ENCODE peak calls at places on chromosomes 5 and 9, in four cellular contexts. L, D, K and F are unnamed samples.

GRCh38 chr9:113933671-113934070 is 57.6 kb downstream of the ZNF618 start:
- DNase-seq in L (no peak), D (no peak), K (no peak), F (no peak)

GRCh38 chr9:112647596-112647995 is 70.3 kb downstream of the INIP start:
- DNase-seq in L (no peak), D (peak), K (no peak), F (no peak)

GRCh38 chr9:117763314-117763713 is 59.1 kb downstream of the TLR4 start:
- DNase-seq in L (no peak), D (peak), K (peak), F (no peak)

GRCh38 chr9:87193925-87194380 is 246.6 kb upstream of the GAS1 start:
- DNase-seq in L (no peak), D (peak), K (peak), F (no peak)

GRCh38 chr5:5014836-5015235 is 125.3 kb upstream of the ADAMTS16 start:
- DNase-seq in L (no peak), D (no peak), K (peak), F (no peak)

GRCh38 chr5:601771-602465 is 10.2 kb upstream of the CEP72 start:
- DNase-seq in L (no peak), D (no peak), K (no peak), F (peak)

GRCh38 chr5:140591747-140592372 is 27.2 kb downstream of the SLC35A4 start:
- DNase-seq in L (no peak), D (peak), K (peak), F (no peak)

GRCh38 chr5:38164776-38165399 is 93.5 kb upstream of the EGFLAM start:
- DNase-seq in L (no peak), D (no peak), K (no peak), F (no peak)

GRCh38 chr5:134133213-134133994 is 18.9 kb downstream of the TCF7 start:
- DNase-seq in L (peak), D (no peak), K (no peak), F (peak)

GRCh38 chr9:83933804-83934203 is 12.6 kb upstream of the KIF27 start:
- DNase-seq in L (no peak), D (peak), K (peak), F (no peak)

GRCh38 chr5:38148021-38148625 is 110.2 kb upstream of the EGFLAM start:
- DNase-seq in L (no peak), D (no peak), K (no peak), F (no peak)

GRCh38 chr5:39891376-39891775 is 466.6 kb upstream of the DAB2 start:
- DNase-seq in L (no peak), D (no peak), K (peak), F (no peak)

GRCh38 chr5:38330207-38330606 is 71.8 kb downstream of the EGFLAM start:
- DNase-seq in L (no peak), D (no peak), K (no peak), F (no peak)

GRCh38 chr5:111254613-111255012 is 30.4 kb downstream of the CAMK4 start:
- DNase-seq in L (no peak), D (no peak), K (peak), F (no peak)

GRCh38 chr5:172848419-172848818 is 14.4 kb downstream of the ERGIC1 start:
- DNase-seq in L (no peak), D (no peak), K (no peak), F (no peak)

GRCh38 chr9:89477811-89478583 is 19.9 kb downstream of the SEMA4D start:
- DNase-seq in L (no peak), D (peak), K (peak), F (no peak)

GRCh38 chr5:134195666-134196065 is 18.9 kb upstream of the SKP1 start:
- DNase-seq in L (no peak), D (no peak), K (no peak), F (no peak)

GRCh38 chr9:133715866-133716563 is 22.1 kb downstream of the SARDH start:
- DNase-seq in L (peak), D (peak), K (no peak), F (peak)

GRCh38 chr5:109844695-109845094 is 155.0 kb downstream of the MAN2A1 start:
- DNase-seq in L (no peak), D (peak), K (peak), F (no peak)

GRCh38 chr5:170483701-170484458 is 19.9 kb upstream of the KCNIP1 start:
- DNase-seq in L (no peak), D (no peak), K (no peak), F (no peak)

GRCh38 chr9:101486693-101487442 is 46.8 kb upstream of the RNF20 start:
- DNase-seq in L (peak), D (peak), K (peak), F (peak)

GRCh38 chr9:135379540-135380267 is 99.9 kb upstream of the PPP1R26 start:
- DNase-seq in L (no peak), D (no peak), K (no peak), F (no peak)

GRCh38 chr9:135375001-135375400 is 104.6 kb upstream of the PPP1R26 start:
- DNase-seq in L (no peak), D (no peak), K (no peak), F (no peak)

GRCh38 chr9:135377431-135377830 is 102.2 kb upstream of the PPP1R26 start:
- DNase-seq in L (no peak), D (no peak), K (no peak), F (no peak)

GRCh38 chr9:135378751-135379150 is 100.8 kb upstream of the PPP1R26 start:
- DNase-seq in L (no peak), D (no peak), K (no peak), F (no peak)

GRCh38 chr9:135376511-135377173 is 102.9 kb upstream of the PPP1R26 start:
- DNase-seq in L (no peak), D (no peak), K (peak), F (no peak)
- TF ChIP-seq CTCF in L (no peak), D (no peak), K (no peak), F (peak)

DNA sequence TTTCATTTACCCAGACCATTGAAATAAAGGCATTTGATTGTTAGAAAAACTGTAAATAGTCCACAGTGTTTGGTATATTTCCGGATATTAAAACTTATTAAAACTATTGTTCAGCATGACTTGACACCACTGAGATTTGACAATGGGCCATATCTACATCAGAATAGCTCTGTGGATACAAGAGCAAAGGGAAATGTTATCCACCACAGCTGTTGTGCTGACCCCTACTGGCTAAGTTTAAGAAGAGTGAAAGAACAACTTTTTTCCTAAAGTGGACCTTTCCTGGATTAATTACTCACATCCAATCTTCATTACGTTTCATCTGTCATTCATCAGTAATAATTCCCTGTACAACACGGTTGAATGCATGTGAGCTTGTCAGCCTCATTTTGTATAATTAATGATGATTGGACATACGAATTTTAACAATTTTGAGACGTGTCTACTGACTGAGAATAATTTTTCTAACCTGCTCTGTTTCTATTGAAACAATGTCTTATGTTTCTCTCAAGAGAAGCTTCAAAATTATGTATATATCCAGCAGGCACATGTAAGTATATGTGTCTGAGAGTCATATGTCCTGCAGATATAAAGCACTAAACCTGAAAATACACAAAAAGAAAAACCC is 1952.5 kb downstream of the MAT2B start:
- DNase-seq in L (no peak), D (peak), K (peak), F (no peak)
- TF ChIP-seq CTCF in L (peak), D (peak), K (peak), F (peak)

GRCh38 chr9:124766815-124767554 is 4.1 kb downstream of the NR6A1 start:
- DNase-seq in L (no peak), D (no peak), K (no peak), F (no peak)
- TF ChIP-seq CTCF in L (no peak), D (peak), K (no peak), F (peak)

DNA sequence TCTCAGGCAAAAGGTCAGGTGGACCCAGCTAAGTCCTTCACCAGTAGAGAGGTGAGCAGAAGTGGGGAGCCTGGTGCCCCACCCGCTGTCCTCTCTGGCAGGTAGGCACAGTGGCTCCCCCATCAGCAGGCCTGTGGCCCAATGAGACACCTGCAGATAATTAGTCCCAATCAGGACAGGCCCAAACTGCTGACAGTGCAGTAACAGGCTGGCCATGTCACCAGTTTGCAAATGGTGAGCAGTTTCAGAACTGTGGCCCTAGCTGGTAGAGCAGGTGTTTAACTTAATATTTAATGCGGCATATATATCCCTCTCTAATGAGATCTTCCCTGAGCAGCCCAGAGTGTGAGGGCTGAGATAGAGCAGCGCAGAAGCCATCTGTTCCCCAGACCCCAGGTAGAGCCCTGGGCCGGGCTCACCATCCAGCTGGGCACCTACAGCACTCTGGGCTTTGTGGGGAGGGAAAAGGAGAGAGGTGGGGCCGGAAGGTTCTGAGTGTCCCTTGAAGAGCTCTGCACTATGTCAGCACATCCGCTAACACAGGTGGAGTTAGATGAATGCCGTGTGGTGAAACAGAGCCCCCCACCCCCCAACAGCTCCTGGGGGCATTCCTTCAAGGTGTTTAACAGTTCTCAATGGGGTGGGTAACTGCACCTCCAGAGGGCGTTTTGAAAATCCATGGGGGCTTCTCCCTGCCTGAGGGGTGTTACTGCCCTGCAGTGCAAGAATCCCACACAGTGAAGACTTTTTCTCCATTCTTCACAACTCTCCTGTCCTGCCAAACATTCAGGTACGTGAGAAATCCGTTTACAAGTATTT is 120.5 kb downstream of the PAX5 start:
- DNase-seq in L (no peak), D (no peak), K (no peak), F (no peak)
- TF ChIP-seq CTCF in L (no peak), D (peak), K (no peak), F (peak)

GRCh38 chr5:117590944-117591343 is 1016.3 kb upstream of the SEMA6A start:
- DNase-seq in L (no peak), D (peak), K (no peak), F (no peak)
- TF ChIP-seq CTCF in L (peak), D (peak), K (no peak), F (peak)

GRCh38 chr5:180491496-180491895 is 2.7 kb upstream of the CNOT6 start:
- DNase-seq in L (no peak), D (no peak), K (no peak), F (peak)
- TF ChIP-seq CTCF in L (no peak), D (no peak), K (no peak), F (no peak)

GRCh38 chr5:94613583-94613982 is 4.8 kb downstream of the KIAA0825 start:
- DNase-seq in L (no peak), D (peak), K (peak), F (no peak)
- TF ChIP-seq CTCF in L (no peak), D (peak), K (no peak), F (peak)

DNA sequence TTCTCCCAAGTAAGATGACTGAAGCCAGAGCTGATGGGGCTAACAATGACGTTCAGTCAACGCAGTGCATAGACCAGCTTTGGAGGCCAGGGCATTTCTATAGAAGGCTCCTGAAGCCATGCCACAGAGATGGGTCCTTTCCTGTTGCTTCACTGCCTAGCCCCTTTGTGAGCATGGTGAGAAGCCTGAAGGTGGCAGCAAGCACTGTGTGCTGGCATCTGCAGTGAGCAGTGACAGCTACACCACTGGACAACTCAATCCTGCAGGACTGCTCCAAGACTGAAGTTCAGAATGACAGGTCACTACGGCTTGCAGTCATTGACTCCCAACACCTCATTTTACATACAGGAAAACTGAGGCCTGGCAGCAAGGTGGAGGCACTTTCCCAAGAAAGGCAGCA is 229.0 kb downstream of the TSSK1B start:
- DNase-seq in L (no peak), D (no peak), K (no peak), F (no peak)
- TF ChIP-seq CTCF in L (peak), D (peak), K (no peak), F (no peak)

GRCh38 chr5:136642976-136643375 is 277.6 kb upstream of the TRPC7 start:
- DNase-seq in L (no peak), D (no peak), K (no peak), F (no peak)

GRCh38 chr5:136639616-136640015 is 274.3 kb upstream of the TRPC7 start:
- DNase-seq in L (no peak), D (no peak), K (no peak), F (no peak)

GRCh38 chr5:136636001-136636400 is 270.7 kb upstream of the TRPC7 start:
- DNase-seq in L (no peak), D (no peak), K (no peak), F (no peak)

DNA sequence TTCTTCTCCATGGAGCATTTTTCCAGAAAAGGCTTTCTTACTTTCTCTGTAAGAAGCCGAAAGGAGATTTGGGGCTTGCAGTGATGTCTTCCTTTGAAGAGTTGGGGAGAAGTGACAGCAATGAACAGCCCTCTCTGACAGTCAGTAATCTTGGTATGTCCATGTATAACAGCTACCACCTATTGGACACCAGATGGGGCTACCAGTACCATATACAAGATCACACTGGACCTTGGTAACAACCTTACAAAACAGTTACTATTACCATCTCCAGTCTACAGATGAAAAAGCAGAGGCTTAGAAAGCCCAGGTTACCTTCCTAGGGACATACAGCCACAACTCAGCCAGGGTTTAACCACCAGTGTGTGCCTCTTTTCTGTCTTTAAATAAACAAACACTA is 272.7 kb upstream of the TRPC7 start:
- DNase-seq in L (no peak), D (peak), K (peak), F (no peak)
- TF ChIP-seq CTCF in L (no peak), D (peak), K (peak), F (peak)

DNA sequence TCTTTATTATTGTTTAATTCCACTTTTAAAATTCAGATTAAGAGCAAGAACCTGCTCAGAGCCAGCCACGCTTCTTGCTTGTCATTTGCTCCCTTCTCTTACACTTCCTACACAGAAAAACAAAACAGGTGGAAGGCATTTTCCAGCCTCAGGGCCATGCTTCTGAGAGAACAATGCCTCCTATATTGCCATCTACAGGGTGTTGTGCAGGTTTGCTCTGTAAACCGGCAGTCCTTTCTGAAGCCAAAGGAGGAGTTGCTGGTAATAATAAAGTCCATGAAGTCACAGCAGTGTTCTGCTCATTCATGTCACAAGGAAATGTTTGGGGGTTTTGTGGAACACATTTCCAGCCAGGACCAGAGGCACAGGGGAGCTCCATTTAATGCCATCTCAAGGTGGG is 16.1 kb upstream of the PRLR start:
- DNase-seq in L (no peak), D (no peak), K (no peak), F (no peak)
- TF ChIP-seq CTCF in L (peak), D (peak), K (no peak), F (no peak)